ENCODE peak calls at places on chromosomes 11 and 22, in four cellular contexts. N, L, J and W are unnamed samples.

GRCh38 chr22:27851974-27852713 is 50.6 kb upstream of the MN1 start:
- DNase-seq in N (no peak), L (no peak), J (no peak), W (peak; percentile 49)

GRCh38 chr11:109512680-109513079 is 90.7 kb downstream of the C11orf87 start:
- DNase-seq in L (no peak), J (no peak), N (no peak), W (no peak)

GRCh38 chr11:27392715-27393114 is 29.7 kb upstream of the CCDC34 start:
- DNase-seq in J (no peak), N (no peak), L (no peak), W (no peak)

GRCh38 chr11:10920205-10920604 is 62.4 kb upstream of the ZBED5 start:
- DNase-seq in N (no peak), J (no peak), L (no peak), W (no peak)

GRCh38 chr22:20297414-20298109 is 22.3 kb downstream of the DGCR6L start:
- DNase-seq in N (no peak), J (no peak), L (no peak), W (no peak)

GRCh38 chr11:102704841-102705240 is 728 bp downstream of the MMP27 start:
- DNase-seq in L (no peak), J (no peak), N (no peak), W (no peak)

GRCh38 chr11:86988351-86988881 is 33.2 kb upstream of the FZD4 start:
- DNase-seq in J (no peak), L (no peak), N (no peak), W (no peak)

GRCh38 chr11:78840190-78840589 is 265.5 kb upstream of the NARS2 start:
- DNase-seq in L (no peak), J (no peak), N (no peak), W (no peak)

GRCh38 chr11:78370406-78371172 is 47.0 kb downstream of the GAB2 start:
- DNase-seq in J (no peak), N (no peak), L (no peak), W (peak; percentile 34)

GRCh38 chr22:49457946-49458707 is 369.5 kb downstream of the BRD1 start:
- DNase-seq in L (no peak), N (no peak), J (no peak), W (no peak)

GRCh38 chr22:39683639-39684038 is 113.1 kb downstream of the CACNA1I start:
- DNase-seq in L (no peak), N (no peak), J (no peak), W (no peak)

GRCh38 chr11:134341805-134342571 is 10.2 kb downstream of the GLB1L2 start:
- DNase-seq in J (no peak), L (no peak), N (no peak), W (no peak)

GRCh38 chr11:76663912-76664440 is 6.6 kb downstream of the LRRC32 start:
- DNase-seq in J (peak; percentile 9), N (no peak), L (no peak), W (peak; percentile 11)

GRCh38 chr11:1568451-1568911 is 3.6 kb downstream of the DUSP8 start:
- DNase-seq in L (no peak), N (no peak), J (no peak), W (peak; percentile 31)

GRCh38 chr11:117697319-117697718 is 99.7 kb downstream of the DSCAML1 start:
- DNase-seq in N (no peak), J (no peak), L (no peak), W (no peak)

GRCh38 chr11:12117200-12117995 is 7.0 kb downstream of the MICAL2 start:
- DNase-seq in J (no peak), N (no peak), L (no peak), W (no peak)

GRCh38 chr22:19002684-19003038 is 66.6 kb upstream of the PRODH start:
- DNase-seq in L (no peak), N (no peak), J (no peak), W (no peak)

GRCh38 chr22:33807465-33807864 is 112.8 kb downstream of the LARGE1 start:
- DNase-seq in J (no peak), L (no peak), N (no peak), W (no peak)

GRCh38 chr22:37269930-37270678 is 12.2 kb upstream of the CYTH4 start:
- DNase-seq in N (no peak), J (no peak), L (no peak), W (no peak)

GRCh38 chr11:76391039-76391438 is 9.9 kb downstream of the GVQW3 start:
- DNase-seq in J (no peak), N (no peak), L (no peak), W (no peak)

GRCh38 chr22:39396156-39396796 is 3.3 kb upstream of the TAB1 start:
- DNase-seq in L (no peak), N (no peak), J (no peak), W (no peak)

GRCh38 chr11:75986966-75987365 is 172.0 kb downstream of the UVRAG start:
- DNase-seq in N (no peak), J (no peak), L (no peak), W (no peak)

GRCh38 chr11:120012245-120012644 is 125.7 kb downstream of the TRIM29 start:
- DNase-seq in J (no peak), N (no peak), L (no peak), W (no peak)

GRCh38 chr22:33409134-33409533 is 351.0 kb upstream of the SYN3 start:
- DNase-seq in J (no peak), L (no peak), N (no peak), W (no peak)

GRCh38 chr11:67266424-67267187 is at the start of gene GRK2:
- DNase-seq in N (peak; percentile 64), L (peak; percentile 67), J (peak; percentile 58), W (peak; percentile 65)

GRCh38 chr22:30649430-30650007 is 13.9 kb downstream of the SLC35E4 start:
- DNase-seq in J (no peak), L (peak; percentile 81), N (peak; percentile 89), W (peak; percentile 70)